ENCODE peak calls at places on chromosome 13, in five cellular contexts. O is Peyer's patch, Q is mucosa of descending colon, W is GM23338, I is BE2C. F is an unnamed sample. For H3K4me1, the result is how much of the 10 kb centered on the place peaks cover.

GRCh38 chr13:43905435-43906031 is 25.8 kb downstream of the LACC1 start:
- DNase-seq in Q (no peak), W (peak), I (peak), O (no peak), F (no peak)

GRCh38 chr13:80235559-80236296 is 105.2 kb downstream of the SPRY2 start:
- DNase-seq in W (peak), I (no peak), Q (no peak), O (no peak), F (no peak)

GRCh38 chr13:29733069-29733700 is 117.2 kb downstream of the UBL3 start:
- DNase-seq in W (no peak), Q (no peak), I (peak), O (no peak), F (no peak)

GRCh38 chr13:98751397-98752110 is 918 bp downstream of the SLC15A1 start:
- DNase-seq in I (no peak), Q (no peak), O (peak), W (peak), F (peak)

GRCh38 chr13:114130131-114130707 is 2.2 kb downstream of the RASA3 start:
- DNase-seq in W (no peak), Q (no peak), I (no peak), O (no peak), F (no peak)

GRCh38 chr13:65965496-65965895 is 1264.6 kb downstream of the PCDH9 start:
- DNase-seq in W (no peak), I (no peak), Q (no peak), O (no peak), F (no peak)

GRCh38 chr13:32940601-32941000 is 75.6 kb upstream of the KL start:
- DNase-seq in O (no peak), I (peak), W (no peak), Q (no peak), F (no peak)

GRCh38 chr13:51045450-51045849 is 65.6 kb downstream of the C13orf42 start:
- DNase-seq in O (no peak), I (no peak), Q (no peak), W (no peak), F (no peak)

GRCh38 chr13:102399791-102400618 is 1.8 kb downstream of the FGF14 start:
- DNase-seq in W (peak), Q (peak), I (peak), O (no peak), F (peak)

GRCh38 chr13:77544365-77544764 is 8.9 kb downstream of the SCEL start:
- DNase-seq in W (no peak), I (peak), O (peak), Q (no peak), F (peak)

GRCh38 chr13:28705734-28706133 is 13.0 kb downstream of the SLC46A3 start:
- DNase-seq in W (no peak), I (no peak), O (no peak), Q (no peak), F (no peak)

GRCh38 chr13:98871727-98872126 is 106.1 kb downstream of the DOCK9 start:
- DNase-seq in I (no peak), Q (no peak), W (no peak), O (no peak), F (no peak)

GRCh38 chr13:79079351-79079839 is 326.7 kb downstream of the RBM26 start:
- DNase-seq in W (peak), O (no peak), Q (no peak), I (no peak), F (no peak)

GRCh38 chr13:21435710-21436151 is 23.4 kb downstream of the ZDHHC20 start:
- DNase-seq in O (peak), I (no peak), Q (peak), W (no peak), F (peak)

GRCh38 chr13:79271616-79272015 is 134.4 kb downstream of the RBM26 start:
- DNase-seq in I (no peak), Q (no peak), W (no peak), O (no peak), F (no peak)

GRCh38 chr13:24723206-24723605 is 40.8 kb upstream of the RNF17 start:
- DNase-seq in Q (no peak), W (no peak), I (no peak), O (no peak), F (no peak)

GRCh38 chr13:51821666-51822065 is 17.7 kb upstream of the DHRS12 start:
- DNase-seq in Q (no peak), I (no peak), W (no peak), O (peak), F (no peak)

GRCh38 chr13:25988655-25989054 is 63.2 kb downstream of the SHISA2 start:
- DNase-seq in Q (no peak), O (no peak), W (no peak), I (no peak), F (no peak)

GRCh38 chr13:91627952-91628739 is 229.7 kb downstream of the GPC5 start:
- DNase-seq in W (no peak), I (no peak), O (no peak), Q (no peak), F (peak)

GRCh38 chr13:46507978-46508377 is 45.0 kb upstream of the LRCH1 start:
- DNase-seq in W (no peak), I (no peak), O (no peak), Q (no peak), F (no peak)

GRCh38 chr13:74077847-74078246 is 56.4 kb downstream of the KLF12 start:
- DNase-seq in Q (no peak), O (no peak), W (no peak), I (no peak), F (no peak)

GRCh38 chr13:73287871-73288270 is 229.1 kb downstream of the KLF5 start:
- DNase-seq in Q (no peak), W (no peak), I (no peak), O (no peak), F (no peak)

GRCh38 chr13:95301135-95301946 is at the start of gene ABCC4:
- DNase-seq in Q (peak), W (peak), I (peak), O (peak), F (peak)

GRCh38 chr13:41456768-41457588 is at the start of gene RGCC:
- DNase-seq in I (peak), O (peak), W (peak), Q (peak), F (peak)

GRCh38 chr13:36706755-36707154 is 32.9 kb downstream of the SERTM1 start:
- DNase-seq in W (no peak), O (no peak), I (no peak), Q (no peak), F (peak)

GRCh38 chr13:24670927-24671326 is 9.3 kb upstream of the ATP12A start:
- DNase-seq in O (peak), W (peak), I (no peak), Q (no peak), F (no peak)

GRCh38 chr13:109809216-109809890 is 23.0 kb upstream of the IRS2 start:
- DNase-seq in O (no peak), W (no peak), Q (no peak), I (no peak), F (no peak)

GRCh38 chr13:106919093-106919492 is 351.2 kb upstream of the ARGLU1 start:
- DNase-seq in Q (no peak), O (no peak), W (no peak), I (no peak), F (no peak)

GRCh38 chr13:101218484-101218883 is 197.8 kb downstream of the NALCN start:
- DNase-seq in Q (no peak), I (no peak), O (no peak), W (no peak), F (no peak)
- H3K4me1 ChIP-seq in Q (under half), I (under half), O (under half), W (under half), F (under half)

GRCh38 chr13:93511011-93511410 is 284.4 kb downstream of the GPC6 start:
- DNase-seq in Q (no peak), O (no peak), W (no peak), I (no peak), F (no peak)

GRCh38 chr13:93502987-93503386 is 276.4 kb downstream of the GPC6 start:
- DNase-seq in Q (no peak), W (no peak), O (no peak), I (no peak), F (no peak)

GRCh38 chr13:93502071-93502470 is 275.5 kb downstream of the GPC6 start:
- DNase-seq in O (no peak), W (no peak), I (no peak), Q (no peak), F (no peak)

DNA sequence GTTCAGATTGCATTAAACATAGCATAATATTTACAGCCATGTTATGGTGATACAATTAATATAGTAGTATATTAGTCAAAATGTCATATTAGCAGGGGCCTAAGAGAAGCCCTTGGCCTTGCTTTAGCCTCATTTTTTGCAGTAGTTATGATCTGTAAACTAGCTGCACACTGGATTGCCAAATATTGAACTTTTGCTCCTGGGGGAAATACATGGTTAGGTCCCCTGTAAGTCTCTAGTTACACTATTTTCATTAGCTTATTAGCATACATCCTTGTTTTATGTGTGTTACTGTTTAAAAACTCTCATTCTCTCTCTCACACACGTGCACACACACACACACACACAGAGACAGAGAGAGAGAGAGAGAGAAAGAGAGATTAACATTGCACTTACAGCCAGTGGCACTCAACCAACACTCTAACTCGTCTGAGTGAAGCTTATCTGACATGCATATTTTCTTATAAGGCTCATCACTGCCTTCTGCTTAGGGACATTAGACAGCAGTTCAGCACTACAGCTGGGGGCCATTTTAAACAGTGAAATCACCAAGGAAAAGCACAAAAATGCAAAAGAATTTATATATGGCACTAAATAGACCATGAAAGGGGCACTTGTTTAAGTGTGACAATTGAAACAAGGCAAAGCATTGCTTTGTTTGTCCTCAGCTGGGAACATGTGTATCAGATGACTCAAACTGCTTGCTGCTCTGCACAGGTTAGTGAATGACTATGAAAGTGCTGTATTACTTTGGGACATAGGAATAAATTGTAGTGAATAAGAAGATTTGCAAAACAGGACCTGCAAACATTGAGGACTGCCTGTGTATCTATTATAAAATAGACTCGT is 278.7 kb downstream of the GPC6 start:
- DNase-seq in I (no peak), W (no peak), Q (no peak), O (no peak), F (peak)
- TF ChIP-seq CTCF in I (no peak), W (no peak), Q (no peak), O (no peak), F (no peak)

GRCh38 chr13:67048084-67048792 is 181.9 kb downstream of the PCDH9 start:
- DNase-seq in O (no peak), Q (no peak), I (no peak), W (no peak), F (peak)

GRCh38 chr13:67048793-67049150 is 181.4 kb downstream of the PCDH9 start:
- DNase-seq in W (no peak), I (no peak), Q (no peak), O (no peak), F (peak)

GRCh38 chr13:67049744-67050143 is 180.4 kb downstream of the PCDH9 start:
- DNase-seq in Q (no peak), O (no peak), W (no peak), I (no peak), F (no peak)

DNA sequence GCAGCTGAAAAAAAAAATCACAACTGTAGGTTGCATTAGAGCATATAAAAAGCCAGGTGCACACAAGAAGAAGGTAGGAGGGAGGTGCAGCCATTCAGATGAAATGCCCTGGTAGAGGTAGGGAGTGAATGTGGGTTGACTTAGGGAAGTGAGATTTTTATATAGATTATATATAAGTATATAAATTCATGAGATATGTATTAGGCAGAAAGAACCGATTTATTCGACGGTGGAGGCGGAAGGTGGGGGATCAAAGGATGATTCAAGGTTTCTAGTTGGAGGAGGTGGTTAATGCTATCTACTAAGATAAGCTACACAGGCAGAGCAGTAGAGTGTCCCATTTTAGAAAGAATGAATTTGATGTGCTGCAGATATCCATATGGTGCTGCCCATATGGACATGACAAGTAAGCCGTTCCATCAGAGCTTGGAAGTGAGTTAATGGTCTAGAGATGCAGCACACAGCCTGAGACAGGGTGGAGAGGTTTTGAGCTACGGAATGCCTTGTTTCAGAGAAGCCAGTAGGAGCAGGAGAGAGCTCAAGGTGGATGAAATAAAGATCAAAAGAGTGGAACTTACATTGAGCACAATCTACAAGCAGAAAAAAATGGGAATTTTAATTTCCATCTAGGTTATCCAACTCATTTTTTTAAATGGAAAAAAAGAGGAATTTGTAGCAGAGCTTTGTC is 177.4 kb downstream of the PCDH9 start:
- DNase-seq in I (no peak), W (peak), Q (no peak), O (no peak), F (no peak)
- H3K4me1 ChIP-seq in I (under half), W (under half), Q (under half), O (under half), F (under half)

GRCh38 chr13:37899753-37900152 is 30.2 kb upstream of the TRPC4 start:
- DNase-seq in O (no peak), I (no peak), Q (no peak), W (no peak), F (no peak)
- TF ChIP-seq CTCF in O (no peak), I (no peak), Q (no peak), W (no peak), F (no peak)

GRCh38 chr13:39773833-39774232 is 118.4 kb downstream of the COG6 start:
- DNase-seq in W (no peak), Q (no peak), I (no peak), O (no peak), F (peak)

GRCh38 chr13:39776439-39776838 is 121.0 kb downstream of the COG6 start:
- DNase-seq in W (no peak), O (no peak), I (no peak), Q (no peak), F (peak)

GRCh38 chr13:39777021-39777420 is 121.6 kb downstream of the COG6 start:
- DNase-seq in Q (no peak), I (no peak), W (no peak), O (no peak), F (no peak)

GRCh38 chr13:39779337-39780270 is 124.1 kb downstream of the COG6 start:
- DNase-seq in O (peak), W (no peak), I (no peak), Q (no peak), F (no peak)

DNA sequence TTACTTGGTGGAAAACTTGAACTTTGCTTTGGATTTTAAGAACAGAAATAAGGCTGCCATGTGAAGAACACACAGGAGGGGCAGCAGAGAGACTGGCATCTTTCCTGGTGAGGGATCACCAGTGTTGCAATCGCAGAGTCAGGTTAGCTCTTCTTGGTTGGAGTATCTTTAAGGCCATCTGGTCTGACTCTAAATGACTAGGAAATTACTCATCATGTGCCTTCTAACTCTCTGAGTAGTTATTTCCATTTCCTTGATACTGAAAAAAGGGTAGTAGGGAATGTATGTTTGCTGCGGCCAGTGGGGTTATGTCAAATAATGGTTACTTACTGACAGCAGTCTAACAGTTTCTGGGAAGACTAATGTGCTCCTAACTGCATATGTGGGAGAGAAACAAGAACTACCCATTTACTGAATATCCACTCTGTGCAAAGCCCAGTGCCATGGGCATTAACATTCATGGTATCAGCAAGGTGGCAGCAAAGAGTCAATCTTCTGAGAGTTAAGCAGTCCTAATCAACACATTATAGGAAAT is 122.1 kb downstream of the COG6 start:
- DNase-seq in O (no peak), I (no peak), Q (no peak), W (peak), F (peak)
- H3K4me1 ChIP-seq in O (under half), I (under half), Q (under half), W (under half), F (under half)

DNA sequence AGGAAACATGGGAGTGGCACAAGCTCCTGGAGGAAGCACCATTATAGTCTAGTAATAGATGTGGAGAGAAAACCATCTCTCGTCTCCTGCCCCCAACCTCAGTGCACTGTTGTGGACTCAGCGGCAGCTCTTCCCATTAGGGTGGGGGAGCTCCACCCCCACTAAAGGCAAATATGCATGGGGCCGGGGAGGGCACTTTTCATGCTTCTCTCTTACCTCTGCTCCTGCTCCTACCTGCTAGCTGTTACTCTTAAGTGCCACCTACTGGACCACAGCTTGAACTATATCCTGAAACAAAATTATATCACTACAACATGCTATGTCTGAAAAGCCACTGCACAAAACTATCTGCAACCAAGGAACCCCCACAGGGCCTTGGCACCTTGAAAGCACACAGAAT is 112.6 kb upstream of the DACH1 start:
- DNase-seq in Q (no peak), W (peak), I (peak), O (no peak), F (no peak)
- TF ChIP-seq CTCF in Q (no peak), W (peak), I (peak), O (no peak), F (no peak)

GRCh38 chr13:97264663-97265062 is 42.5 kb downstream of the MBNL2 start:
- DNase-seq in Q (no peak), I (no peak), W (no peak), O (no peak), F (no peak)
- H3K4me1 ChIP-seq in Q (under half), I (under half), W (under half), O (under half), F (under half)

GRCh38 chr13:112912726-112913440 is 56.1 kb upstream of the MCF2L start:
- DNase-seq in Q (no peak), W (no peak), I (no peak), O (no peak), F (peak)
- TF ChIP-seq CTCF in Q (no peak), W (no peak), I (no peak), O (no peak), F (no peak)

F was measured in osteoblast.